ENCODE peak calls at places on chromosome 19, in five cellular contexts. One of them, this sample, is unnamed.
A peak's percentile ranks its signal among the peaks of the same experiment; 100 is the strongest.

GRCh38 chr19:49651871-49652722 is 10.1 kb downstream of the SCAF1 start:
- DNase-seq in K562: no peak
- DNase-seq in HCT116: no peak
- DNase-seq in GM12878: no peak
- DNase-seq in HepG2: no peak
- DNase-seq in this sample: no peak

GRCh38 chr19:16330368-16330801 is 5.8 kb downstream of the KLF2 start:
- DNase-seq in HepG2: peak; percentile 27
- DNase-seq in K562: peak; percentile 80
- DNase-seq in HCT116: peak; percentile 88
- DNase-seq in GM12878: no peak
- DNase-seq in this sample: no peak

GRCh38 chr19:51735759-51736449 is 12.1 kb upstream of the HAS1 start:
- DNase-seq in HCT116: no peak
- DNase-seq in K562: no peak
- DNase-seq in GM12878: no peak
- DNase-seq in HepG2: no peak
- DNase-seq in this sample: no peak

GRCh38 chr19:29681422-29682235 is 16.4 kb downstream of the PLEKHF1 start:
- DNase-seq in HepG2: no peak
- DNase-seq in HCT116: no peak
- DNase-seq in GM12878: no peak
- DNase-seq in K562: no peak
- DNase-seq in this sample: no peak

GRCh38 chr19:27746691-27747380 is 1466.1 kb downstream of the UQCRFS1 start:
- DNase-seq in HepG2: no peak
- DNase-seq in GM12878: no peak
- DNase-seq in HCT116: no peak
- DNase-seq in K562: peak; percentile 8
- DNase-seq in this sample: peak; percentile 7

GRCh38 chr19:8578642-8579265 is 1.5 kb upstream of the MYO1F start:
- DNase-seq in HepG2: peak; percentile 35
- DNase-seq in HCT116: peak; percentile 47
- DNase-seq in K562: peak; percentile 74
- DNase-seq in GM12878: no peak
- DNase-seq in this sample: peak; percentile 85

GRCh38 chr19:10006335-10006708 is 4.0 kb downstream of the COL5A3 start:
- DNase-seq in GM12878: no peak
- DNase-seq in HCT116: no peak
- DNase-seq in HepG2: no peak
- DNase-seq in K562: no peak
- DNase-seq in this sample: no peak

GRCh38 chr19:17755977-17756670 is 4.8 kb downstream of the FCHO1 start:
- DNase-seq in HepG2: no peak
- DNase-seq in K562: peak; percentile 73
- DNase-seq in GM12878: peak; percentile 37
- DNase-seq in HCT116: no peak
- DNase-seq in this sample: peak; percentile 78

GRCh38 chr19:13154911-13155471 is 4.8 kb downstream of the IER2 start:
- DNase-seq in K562: peak; percentile 44
- DNase-seq in GM12878: no peak
- DNase-seq in HCT116: peak; percentile 91
- DNase-seq in HepG2: peak; percentile 75
- DNase-seq in this sample: peak; percentile 61

GRCh38 chr19:23771761-23772667 is 13.3 kb upstream of the ZNF681 start:
- DNase-seq in GM12878: no peak
- DNase-seq in HepG2: no peak
- DNase-seq in K562: no peak
- DNase-seq in HCT116: no peak
- DNase-seq in this sample: no peak

GRCh38 chr19:51784922-51785690 is 9.9 kb upstream of the FPR3 start:
- DNase-seq in HepG2: no peak
- DNase-seq in GM12878: peak; percentile 32
- DNase-seq in HCT116: no peak
- DNase-seq in K562: no peak
- DNase-seq in this sample: no peak

GRCh38 chr19:2846180-2846935 is 5.1 kb downstream of the ZNF555 start:
- DNase-seq in HepG2: no peak
- DNase-seq in K562: no peak
- DNase-seq in HCT116: no peak
- DNase-seq in GM12878: no peak
- DNase-seq in this sample: no peak

GRCh38 chr19:51702754-51703654 is 9.9 kb downstream of the SPACA6 start:
- DNase-seq in HepG2: no peak
- DNase-seq in K562: no peak
- DNase-seq in HCT116: no peak
- DNase-seq in GM12878: no peak
- DNase-seq in this sample: peak; percentile 22

GRCh38 chr19:48568345-48568886 is 16.4 kb downstream of the SULT2B1 start:
- DNase-seq in GM12878: no peak
- DNase-seq in HCT116: peak; percentile 83
- DNase-seq in K562: peak; percentile 60
- DNase-seq in HepG2: peak; percentile 61
- DNase-seq in this sample: peak; percentile 68

GRCh38 chr19:10861118-10861651 is 10.2 kb upstream of the CARM1 start:
- DNase-seq in HepG2: peak; percentile 54
- DNase-seq in GM12878: no peak
- DNase-seq in HCT116: peak; percentile 31
- DNase-seq in K562: peak; percentile 40
- DNase-seq in this sample: no peak

GRCh38 chr19:5882421-5882968 is 12.2 kb upstream of the FUT5 start:
- DNase-seq in HepG2: no peak
- DNase-seq in K562: no peak
- DNase-seq in GM12878: no peak
- DNase-seq in HCT116: no peak
- DNase-seq in this sample: no peak

GRCh38 chr19:45814166-45814780 is 835 bp downstream of the RSPH6A start:
- DNase-seq in K562: no peak
- DNase-seq in HepG2: no peak
- DNase-seq in GM12878: no peak
- DNase-seq in HCT116: no peak
- DNase-seq in this sample: no peak

GRCh38 chr19:18999896-19000620 is 33.3 kb downstream of the SUGP2 start:
- DNase-seq in GM12878: no peak
- DNase-seq in K562: no peak
- DNase-seq in HCT116: no peak
- DNase-seq in HepG2: no peak
- DNase-seq in this sample: peak; percentile 47

GRCh38 chr19:19064098-19064722 is 416 bp downstream of the SLC25A42 start:
- DNase-seq in K562: no peak
- DNase-seq in HepG2: no peak
- DNase-seq in HCT116: no peak
- DNase-seq in GM12878: no peak
- DNase-seq in this sample: peak; percentile 91

GRCh38 chr19:3095375-3096191 is 1.4 kb downstream of the GNA11 start:
- DNase-seq in GM12878: no peak
- DNase-seq in HCT116: no peak
- DNase-seq in K562: no peak
- DNase-seq in HepG2: peak; percentile 62
- DNase-seq in this sample: no peak

GRCh38 chr19:16076958-16077611 is 790 bp downstream of the TPM4 start:
- DNase-seq in HCT116: no peak
- DNase-seq in K562: peak; percentile 41
- DNase-seq in HepG2: no peak
- DNase-seq in GM12878: no peak
- DNase-seq in this sample: peak; percentile 70

GRCh38 chr19:2809387-2810140 is 10.1 kb upstream of the ZNF554 start:
- DNase-seq in HepG2: no peak
- DNase-seq in HCT116: no peak
- DNase-seq in GM12878: no peak
- DNase-seq in K562: no peak
- DNase-seq in this sample: peak; percentile 8

GRCh38 chr19:18059297-18059696 is 27.4 kb downstream of the IL12RB1 start:
- DNase-seq in K562: no peak
- DNase-seq in HepG2: no peak
- DNase-seq in HCT116: no peak
- DNase-seq in GM12878: no peak
- DNase-seq in this sample: no peak

GRCh38 chr19:28313633-28314032 is 899.3 kb downstream of the UQCRFS1 start:
- DNase-seq in K562: no peak
- DNase-seq in GM12878: no peak
- DNase-seq in HepG2: no peak
- DNase-seq in HCT116: no peak
- DNase-seq in this sample: no peak

GRCh38 chr19:38720559-38721236 is 23.6 kb downstream of the CAPN12 start:
- DNase-seq in K562: no peak
- DNase-seq in HCT116: no peak
- DNase-seq in GM12878: no peak
- DNase-seq in HepG2: no peak
- DNase-seq in this sample: no peak

GRCh38 chr19:38722947-38723605 is 21.2 kb downstream of the CAPN12 start:
- DNase-seq in HCT116: no peak
- DNase-seq in K562: no peak
- DNase-seq in GM12878: no peak
- DNase-seq in HepG2: no peak
- DNase-seq in this sample: no peak

GRCh38 chr19:38721496-38721895 is 22.8 kb downstream of the CAPN12 start:
- DNase-seq in GM12878: no peak
- DNase-seq in HepG2: no peak
- DNase-seq in K562: no peak
- DNase-seq in HCT116: no peak
- DNase-seq in this sample: no peak

GRCh38 chr19:38723606-38724379 is 20.5 kb downstream of the CAPN12 start:
- DNase-seq in K562: no peak
- DNase-seq in HCT116: no peak
- DNase-seq in GM12878: no peak
- DNase-seq in HepG2: no peak
- DNase-seq in this sample: no peak

GRCh38 chr19:38721977-38722773 is 22.1 kb downstream of the CAPN12 start:
- DNase-seq in HCT116: no peak
- DNase-seq in GM12878: no peak
- DNase-seq in K562: no peak
- DNase-seq in HepG2: peak; percentile 96
- DNase-seq in this sample: no peak
- TF ChIP-seq ZBTB33 in HCT116: no peak
- TF ChIP-seq ZBTB33 in GM12878: no peak
- TF ChIP-seq ZBTB33 in K562: no peak
- TF ChIP-seq ZBTB33 in HepG2: no peak
- TF ChIP-seq ZBTB33 in this sample: no peak

DNA sequence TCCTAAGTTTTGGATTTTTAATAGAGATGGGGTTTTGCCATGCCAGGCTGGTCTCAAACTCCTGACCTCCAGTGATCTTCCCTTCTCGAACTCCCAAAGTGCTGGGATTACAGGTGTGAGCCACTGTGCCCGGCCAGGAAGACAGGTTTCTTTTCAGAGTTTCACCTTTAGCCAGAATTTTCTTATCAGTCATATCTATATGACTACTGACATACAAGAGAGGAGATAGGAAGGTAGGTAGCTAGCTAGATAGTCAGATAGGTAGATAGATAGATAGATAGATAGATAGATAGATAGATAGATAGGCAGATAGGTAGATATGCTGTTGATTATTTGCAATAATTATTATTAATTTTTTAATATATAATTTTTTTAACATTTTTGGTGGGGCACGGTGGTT is 7.6 kb downstream of the CBLC start:
- DNase-seq in GM12878: no peak
- DNase-seq in K562: no peak
- DNase-seq in HCT116: no peak
- DNase-seq in HepG2: no peak
- DNase-seq in this sample: no peak
- TF ChIP-seq ZBTB33 in GM12878: no peak
- TF ChIP-seq ZBTB33 in K562: no peak
- TF ChIP-seq ZBTB33 in HCT116: no peak
- TF ChIP-seq ZBTB33 in HepG2: no peak
- TF ChIP-seq ZBTB33 in this sample: no peak

DNA sequence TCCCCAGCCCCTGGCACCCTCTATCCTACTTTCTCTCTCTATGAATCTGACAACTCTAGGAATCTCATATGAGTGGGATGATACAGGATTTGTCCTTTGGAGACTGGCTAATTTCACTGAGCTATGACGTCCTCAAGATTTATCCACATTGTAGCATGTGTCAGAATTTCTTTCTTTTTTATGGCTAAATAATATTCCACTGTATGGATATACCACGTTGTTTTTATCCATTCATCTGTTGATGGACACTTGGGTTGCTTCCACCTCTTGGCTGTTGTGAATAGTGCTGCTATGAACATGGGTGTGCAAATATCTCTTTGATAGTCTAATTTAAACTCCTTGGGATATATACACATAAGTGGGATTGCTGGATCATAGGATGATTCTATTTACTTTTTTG is 24.0 kb upstream of the INSR start:
- DNase-seq in GM12878: no peak
- DNase-seq in HepG2: no peak
- DNase-seq in K562: no peak
- DNase-seq in HCT116: no peak
- DNase-seq in this sample: no peak
- TF ChIP-seq ZBTB33 in GM12878: no peak
- TF ChIP-seq ZBTB33 in HepG2: no peak
- TF ChIP-seq ZBTB33 in K562: no peak
- TF ChIP-seq ZBTB33 in HCT116: no peak
- TF ChIP-seq ZBTB33 in this sample: no peak

GRCh38 chr19:46886546-46887239 is 25.9 kb downstream of the ARHGAP35 start:
- DNase-seq in GM12878: no peak
- DNase-seq in HepG2: no peak
- DNase-seq in HCT116: no peak
- DNase-seq in K562: no peak
- DNase-seq in this sample: no peak

GRCh38 chr19:46885411-46885810 is 24.6 kb downstream of the ARHGAP35 start:
- DNase-seq in HepG2: no peak
- DNase-seq in K562: no peak
- DNase-seq in GM12878: no peak
- DNase-seq in HCT116: no peak
- DNase-seq in this sample: no peak

GRCh38 chr19:46892252-46893179 is 31.7 kb downstream of the ARHGAP35 start:
- DNase-seq in GM12878: peak; percentile 48
- DNase-seq in HepG2: no peak
- DNase-seq in HCT116: no peak
- DNase-seq in K562: no peak
- DNase-seq in this sample: no peak

GRCh38 chr19:46887240-46887782 is 26.5 kb downstream of the ARHGAP35 start:
- DNase-seq in HepG2: no peak
- DNase-seq in HCT116: no peak
- DNase-seq in GM12878: no peak
- DNase-seq in K562: no peak
- DNase-seq in this sample: no peak

GRCh38 chr19:46890423-46891170 is 29.8 kb downstream of the ARHGAP35 start:
- DNase-seq in GM12878: no peak
- DNase-seq in HCT116: no peak
- DNase-seq in HepG2: peak; percentile 99
- DNase-seq in K562: no peak
- DNase-seq in this sample: no peak
- TF ChIP-seq ZBTB33 in GM12878: no peak
- TF ChIP-seq ZBTB33 in HCT116: no peak
- TF ChIP-seq ZBTB33 in HepG2: peak; percentile 56
- TF ChIP-seq ZBTB33 in K562: no peak
- TF ChIP-seq ZBTB33 in this sample: no peak

This sample was measured in SK-N-SH.